ENCODE peak calls at places on chromosomes 3 and 15, in four cellular contexts. One of them, this sample, is unnamed.

GRCh38 chr3:62084558-62084957 is 288.8 kb downstream of the FEZF2 start:
- DNase-seq in HCT116: peak; percentile 10
- DNase-seq in H1: no peak
- DNase-seq in IMR-90: peak; percentile 7
- DNase-seq in this sample: peak; percentile 61

GRCh38 chr3:65953301-65953812 is 85.4 kb downstream of the MAGI1 start:
- DNase-seq in HCT116: peak; percentile 79
- DNase-seq in H1: peak; percentile 67
- DNase-seq in IMR-90: no peak
- DNase-seq in this sample: peak; percentile 24

GRCh38 chr3:99545941-99546580 is 92.3 kb upstream of the COL8A1 start:
- DNase-seq in HCT116: no peak
- DNase-seq in H1: no peak
- DNase-seq in IMR-90: peak; percentile 45
- DNase-seq in this sample: no peak

GRCh38 chr3:53082736-53083135 is 36.9 kb upstream of the SFMBT1 start:
- DNase-seq in HCT116: no peak
- DNase-seq in H1: no peak
- DNase-seq in IMR-90: no peak
- DNase-seq in this sample: no peak

GRCh38 chr3:14300721-14301377 is 101.6 kb upstream of the SLC6A6 start:
- DNase-seq in HCT116: no peak
- DNase-seq in H1: no peak
- DNase-seq in IMR-90: no peak
- DNase-seq in this sample: no peak

GRCh38 chr15:57865294-57865693 is 158.8 kb downstream of the POLR2M start:
- DNase-seq in HCT116: no peak
- DNase-seq in H1: no peak
- DNase-seq in IMR-90: no peak
- DNase-seq in this sample: no peak

GRCh38 chr15:68126415-68126814 is 72.3 kb downstream of the PIAS1 start:
- DNase-seq in HCT116: no peak
- DNase-seq in H1: no peak
- DNase-seq in IMR-90: no peak
- DNase-seq in this sample: peak; percentile 14

GRCh38 chr3:108338901-108339545 is 42.7 kb downstream of the HHLA2 start:
- DNase-seq in HCT116: no peak
- DNase-seq in H1: no peak
- DNase-seq in IMR-90: no peak
- DNase-seq in this sample: no peak

GRCh38 chr3:99637041-99637380 is 1.4 kb upstream of the COL8A1 start:
- DNase-seq in HCT116: no peak
- DNase-seq in H1: no peak
- DNase-seq in IMR-90: no peak
- DNase-seq in this sample: peak; percentile 86

GRCh38 chr15:54014067-54014466 is 35.8 kb downstream of the UNC13C start:
- DNase-seq in HCT116: no peak
- DNase-seq in H1: no peak
- DNase-seq in IMR-90: no peak
- DNase-seq in this sample: no peak

GRCh38 chr3:53544357-53544756 is 49.9 kb downstream of the CACNA1D start:
- DNase-seq in HCT116: no peak
- DNase-seq in H1: no peak
- DNase-seq in IMR-90: no peak
- DNase-seq in this sample: peak; percentile 51

GRCh38 chr3:58657571-58658141 is 8.9 kb downstream of the FAM3D start:
- DNase-seq in HCT116: no peak
- DNase-seq in H1: no peak
- DNase-seq in IMR-90: no peak
- DNase-seq in this sample: no peak

GRCh38 chr15:38401716-38402115 is 52.2 kb upstream of the FAM98B start:
- DNase-seq in HCT116: no peak
- DNase-seq in H1: no peak
- DNase-seq in IMR-90: no peak
- DNase-seq in this sample: no peak
- H2AFZ ChIP-seq in HCT116: no peak overlapping the region
- H2AFZ ChIP-seq in H1: no peak overlapping the region
- H2AFZ ChIP-seq in IMR-90: no peak overlapping the region
- H2AFZ ChIP-seq in this sample: no peak overlapping the region

GRCh38 chr15:90930861-90931629 is 1.3 kb downstream of the HDDC3 start:
- DNase-seq in HCT116: no peak
- DNase-seq in H1: no peak
- DNase-seq in IMR-90: no peak
- DNase-seq in this sample: peak; percentile 6
- H3K4me1 ChIP-seq in HCT116: peaks cover 47% of the 10 kb centered on the region
- H3K4me1 ChIP-seq in H1: peaks cover 6% of the 10 kb centered on the region
- H3K4me1 ChIP-seq in IMR-90: peaks cover 7% of the 10 kb centered on the region
- H3K4me1 ChIP-seq in this sample: peaks cover 34% of the 10 kb centered on the region

GRCh38 chr15:52794665-52795463 is 4.7 kb upstream of the ONECUT1 start:
- DNase-seq in HCT116: no peak
- DNase-seq in H1: peak; percentile 65
- DNase-seq in IMR-90: no peak
- DNase-seq in this sample: no peak
- H2AFZ ChIP-seq in HCT116: no peak overlapping the region
- H2AFZ ChIP-seq in H1: no peak overlapping the region
- H2AFZ ChIP-seq in IMR-90: no peak overlapping the region
- H2AFZ ChIP-seq in this sample: no peak overlapping the region

DNA sequence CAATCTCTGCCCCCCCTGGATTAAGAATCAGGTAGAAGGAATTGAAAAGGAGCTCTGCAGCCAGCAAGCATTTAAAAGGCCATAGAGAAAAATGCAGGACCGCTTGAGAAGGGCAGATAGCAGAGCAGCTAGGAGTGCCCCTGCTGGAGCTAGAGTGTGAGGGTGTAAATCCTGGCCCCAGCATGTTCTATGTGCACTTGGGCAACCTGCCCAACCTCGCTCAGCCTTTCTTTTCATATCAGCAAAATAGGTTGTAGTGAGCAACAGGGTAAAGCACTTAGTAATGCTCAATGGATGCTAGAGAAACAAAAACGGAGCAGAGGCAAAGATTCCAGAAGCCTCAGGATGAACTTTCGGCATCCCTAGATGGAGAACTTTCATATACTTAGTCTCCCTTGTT is 25.0 kb upstream of the THBS1 start:
- DNase-seq in HCT116: no peak
- DNase-seq in H1: no peak
- DNase-seq in IMR-90: peak; percentile 20
- DNase-seq in this sample: no peak
- H3K4me1 ChIP-seq in HCT116: no peaks in the 10 kb centered on the region
- H3K4me1 ChIP-seq in H1: no peaks in the 10 kb centered on the region
- H3K4me1 ChIP-seq in IMR-90: peaks cover 26% of the 10 kb centered on the region
- H3K4me1 ChIP-seq in this sample: peaks cover 4% of the 10 kb centered on the region

GRCh38 chr3:185215873-185216586 is 37.8 kb downstream of the EHHADH start:
- DNase-seq in HCT116: no peak
- DNase-seq in H1: no peak
- DNase-seq in IMR-90: peak; percentile 23
- DNase-seq in this sample: peak; percentile 14
- H2AFZ ChIP-seq in HCT116: no peak overlapping the region
- H2AFZ ChIP-seq in H1: peak overlapping the region; percentile 83
- H2AFZ ChIP-seq in IMR-90: no peak overlapping the region
- H2AFZ ChIP-seq in this sample: no peak overlapping the region

DNA sequence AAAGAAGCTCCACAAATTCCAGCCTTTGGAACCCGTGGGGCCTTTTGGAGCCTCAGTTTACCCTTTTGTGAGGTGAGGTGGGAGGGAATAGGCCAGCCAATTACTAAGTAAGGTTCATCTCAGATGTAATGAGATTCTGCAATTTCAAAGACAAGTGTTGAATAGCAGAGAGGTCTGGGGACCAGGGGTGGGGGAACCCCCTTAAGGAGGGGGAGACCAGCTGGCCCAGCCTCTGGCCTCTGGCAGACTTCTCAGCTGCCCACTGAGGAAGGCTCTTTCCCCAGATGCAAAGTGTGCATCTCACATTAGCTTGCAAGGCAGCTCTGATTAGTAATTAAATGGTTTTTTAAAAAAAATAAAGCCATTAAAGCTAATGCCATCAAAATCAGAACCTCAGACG is 176.5 kb upstream of the TLE3 start:
- DNase-seq in HCT116: no peak
- DNase-seq in H1: no peak
- DNase-seq in IMR-90: no peak
- DNase-seq in this sample: no peak
- H3K4me1 ChIP-seq in HCT116: peaks cover 26% of the 10 kb centered on the region
- H3K4me1 ChIP-seq in H1: no peaks in the 10 kb centered on the region
- H3K4me1 ChIP-seq in IMR-90: peaks cover 5% of the 10 kb centered on the region
- H3K4me1 ChIP-seq in this sample: peaks cover 14% of the 10 kb centered on the region